ENCODE peak calls at places on chromosomes 4 and X, in five cellular contexts. E is GM23248, A is sigmoid colon, I is psoas muscle, F is right atrium auricular region. P is an unnamed sample. For H3K4me1 and H3K36me3, the result is how much of the 10 kb centered on the place peaks cover.

GRCh38 chrX:134990475-134991473 is at the start of gene SMIM10:
- DNase-seq in F (peak), I (peak), E (peak), A (peak), P (no peak)

GRCh38 chr4:158578476-158578875 is 56.8 kb downstream of the RXFP1 start:
- DNase-seq in F (no peak), E (peak), I (no peak), A (no peak), P (no peak)

GRCh38 chrX:65581661-65582339 is 47.2 kb upstream of the LAS1L start:
- DNase-seq in F (peak), I (no peak), A (peak), E (peak), P (no peak)

GRCh38 chrX:21747523-21747922 is 10.4 kb downstream of the SMPX start:
- DNase-seq in I (no peak), F (no peak), E (peak), A (no peak), P (no peak)

GRCh38 chr4:177367336-177367735 is 57.7 kb downstream of the NEIL3 start:
- DNase-seq in E (peak), A (no peak), I (no peak), F (no peak), P (no peak)

GRCh38 chr4:118743867-118744266 is 58.7 kb downstream of the METTL14 start:
- DNase-seq in A (no peak), F (no peak), E (peak), I (no peak), P (no peak)

GRCh38 chrX:104618106-104618895 is 52.3 kb downstream of the IL1RAPL2 start:
- DNase-seq in I (no peak), A (peak), F (no peak), E (no peak), P (peak)

GRCh38 chr4:17552427-17552826 is 24.6 kb upstream of the LAP3 start:
- DNase-seq in F (no peak), I (no peak), E (no peak), A (no peak), P (no peak)

GRCh38 chr4:155694100-155694785 is 27.6 kb downstream of the GUCY1A1 start:
- DNase-seq in E (no peak), I (no peak), F (no peak), A (no peak), P (no peak)

DNA sequence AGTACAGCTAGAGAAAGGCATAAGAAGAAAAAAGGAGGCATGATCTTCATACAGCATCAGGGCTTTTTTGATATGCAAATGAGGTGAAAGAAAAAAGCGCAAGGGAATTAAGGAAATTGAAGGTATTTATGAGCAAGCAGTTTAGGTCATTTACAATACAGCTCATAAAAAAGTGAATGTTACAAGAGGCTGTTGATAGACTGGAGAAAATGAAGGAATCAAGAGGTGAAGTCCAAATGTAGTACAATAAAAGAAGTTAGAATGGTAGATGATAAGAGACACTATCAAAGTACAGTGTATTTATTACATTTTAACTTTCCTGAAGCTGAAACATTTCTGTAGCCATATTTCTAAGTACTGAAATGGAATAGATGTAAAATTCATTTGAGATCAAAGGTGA is 1349.5 kb downstream of the ADGRL3 start:
- DNase-seq in F (no peak), A (no peak), E (no peak), I (no peak), P (no peak)
- H3K4me1 ChIP-seq in F (under half), A (under half), E (under half), I (under half), P (under half)

GRCh38 chrX:68720851-68721250 is 73.4 kb downstream of the STARD8 start:
- DNase-seq in F (no peak), E (no peak), A (peak), I (no peak), P (no peak)
- H3K36me3 ChIP-seq in F (under half), E (under half), A (under half), I (half or more), P (under half)

DNA sequence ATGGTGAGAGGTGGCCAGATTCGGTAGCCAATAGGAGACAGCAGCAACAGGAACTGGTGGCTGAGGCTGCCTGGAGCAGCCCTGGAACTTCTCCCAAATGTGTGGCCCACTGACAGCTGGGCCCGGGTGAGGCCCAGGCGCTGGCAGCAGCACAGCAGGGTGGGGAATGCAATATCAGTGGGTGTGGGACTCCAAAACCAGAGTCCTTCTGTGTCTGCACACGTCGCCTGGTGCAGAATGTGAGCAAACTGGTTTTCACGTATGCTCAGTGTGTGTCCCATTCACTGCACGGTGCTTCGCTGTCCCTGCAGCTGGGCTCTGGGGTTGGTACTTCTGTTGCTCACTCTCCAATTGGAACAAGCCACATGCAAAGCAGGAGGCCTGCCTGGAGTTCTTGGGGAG is 14.4 kb upstream of the CENPU start:
- DNase-seq in I (no peak), E (no peak), A (no peak), F (no peak), P (no peak)
- H3K27ac ChIP-seq in I (peak), E (no peak), A (no peak), F (peak), P (no peak)

GRCh38 chr4:78660559-78660958 is 109.0 kb downstream of the ANXA3 start:
- DNase-seq in F (no peak), E (peak), A (no peak), I (no peak), P (no peak)

GRCh38 chr4:78659264-78659663 is 107.7 kb downstream of the ANXA3 start:
- DNase-seq in E (no peak), F (no peak), I (no peak), A (no peak), P (no peak)

GRCh38 chr4:78661086-78661690 is 109.6 kb downstream of the ANXA3 start:
- DNase-seq in F (no peak), E (no peak), I (no peak), A (no peak), P (no peak)

GRCh38 chr4:78661923-78662521 is 110.5 kb downstream of the ANXA3 start:
- DNase-seq in A (no peak), F (no peak), E (peak), I (no peak), P (no peak)

DNA sequence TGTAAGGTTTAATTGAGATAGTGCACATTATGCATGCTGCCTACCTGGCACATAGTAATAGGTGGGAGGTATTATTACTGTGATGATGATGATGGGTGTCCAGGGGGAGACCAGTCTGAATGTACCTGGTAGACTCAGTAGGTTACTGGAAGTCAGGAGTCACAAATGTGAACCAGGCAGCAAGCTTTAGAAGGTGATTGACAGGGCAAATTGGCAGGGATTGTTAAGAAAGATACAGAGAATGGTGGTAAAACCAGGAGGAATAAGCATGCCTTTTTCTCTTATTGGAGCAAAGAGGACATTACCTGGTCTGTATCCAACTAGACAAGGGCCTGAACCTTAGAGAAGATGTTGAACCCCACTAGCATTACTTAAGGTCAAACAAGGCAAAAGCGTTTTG is 108.1 kb downstream of the ANXA3 start:
- DNase-seq in F (no peak), E (no peak), I (no peak), A (no peak), P (no peak)
- H3K4me1 ChIP-seq in F (under half), E (half or more), I (under half), A (under half), P (under half)

GRCh38 chr4:145161549-145161948 is 18.8 kb downstream of the OTUD4 start:
- DNase-seq in I (no peak), F (no peak), A (no peak), E (no peak), P (no peak)
- H3K36me3 ChIP-seq in I (half or more), F (under half), A (under half), E (under half), P (half or more)

GRCh38 chrX:7093305-7093704 is 54.2 kb upstream of the STS start:
- DNase-seq in I (no peak), A (no peak), E (no peak), F (no peak), P (no peak)
- H3K27ac ChIP-seq in I (no peak), A (no peak), E (no peak), F (no peak), P (no peak)

DNA sequence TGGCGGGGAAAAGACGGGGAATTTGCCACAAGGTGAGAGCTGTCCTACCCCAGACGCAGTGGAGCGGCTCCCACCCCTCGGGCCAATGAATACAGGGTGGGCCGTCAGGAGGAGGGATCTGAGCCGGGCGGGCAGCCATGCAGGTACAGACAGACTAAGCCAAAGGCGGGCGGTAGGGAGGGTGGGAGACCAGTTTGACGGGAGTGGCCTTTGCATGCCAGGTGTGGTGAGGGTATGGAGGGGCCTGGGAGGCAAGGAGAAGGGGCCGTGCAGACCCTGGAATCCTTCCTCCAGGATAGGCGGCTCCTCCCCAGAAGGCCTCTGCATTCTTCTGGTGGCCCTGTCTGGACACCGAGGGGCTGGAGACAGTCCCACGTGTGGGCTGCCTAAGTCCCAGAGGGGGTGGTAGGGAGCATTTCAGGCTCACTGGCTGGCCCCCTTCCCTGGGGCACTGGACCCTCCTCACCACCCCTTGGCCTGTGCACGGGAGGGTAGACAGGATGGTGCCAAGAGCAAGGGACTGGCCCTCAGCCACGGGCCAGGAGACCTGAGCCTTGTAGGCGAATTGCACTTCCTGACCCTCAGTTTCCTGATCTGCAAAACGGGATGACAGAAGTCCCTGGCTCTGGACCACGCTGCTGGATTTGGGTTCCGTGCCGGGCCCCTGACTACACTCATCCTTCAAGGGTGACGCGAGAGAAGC is 2.8 kb downstream of the SH3BP2 start:
- DNase-seq in E (no peak), I (peak), A (peak), F (no peak), P (peak)
- H3K4me1 ChIP-seq in E (under half), I (under half), A (half or more), F (under half), P (half or more)

DNA sequence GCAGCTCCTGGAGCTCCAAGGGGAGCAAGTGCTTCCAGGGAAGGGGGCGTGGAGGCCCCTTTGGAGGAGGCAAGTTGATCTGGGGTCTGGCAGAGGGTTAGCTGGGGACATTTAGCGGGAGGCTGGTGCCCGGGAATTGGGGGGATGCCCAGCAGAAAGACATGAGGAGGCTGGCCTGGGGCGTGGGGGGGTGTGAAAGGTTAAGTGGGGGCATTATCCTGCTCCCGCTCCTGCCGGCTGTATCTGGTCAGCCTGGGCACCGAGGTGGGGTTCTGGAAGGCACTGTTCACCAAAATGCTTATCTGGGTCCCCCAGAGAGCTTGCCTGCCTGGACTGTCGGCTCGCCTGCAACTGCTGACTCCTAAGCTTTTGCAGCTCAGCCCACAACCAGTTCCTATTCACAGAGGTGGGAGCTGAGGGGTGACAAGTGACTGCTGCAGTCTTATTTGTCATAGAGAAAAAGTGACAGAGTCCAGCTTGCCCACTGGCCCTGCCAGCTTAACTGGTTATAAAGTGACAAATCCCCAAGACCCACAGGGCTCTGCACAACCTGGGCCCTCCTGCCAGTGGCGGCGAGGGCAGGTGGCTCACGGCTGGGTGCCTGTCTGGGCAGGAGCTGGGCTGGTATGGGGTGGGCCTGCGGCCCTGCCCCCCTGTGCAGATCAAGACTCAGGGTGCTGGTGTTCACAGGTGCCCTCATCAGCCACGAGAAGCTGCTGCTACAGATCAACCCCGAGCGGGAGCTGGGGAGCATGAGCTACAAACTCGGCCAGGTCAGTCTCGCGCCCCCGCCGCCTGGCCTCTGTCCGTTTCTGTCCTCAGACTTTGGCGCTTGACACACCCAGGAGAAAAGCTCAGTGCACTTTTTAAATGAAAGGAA is 23.7 kb upstream of the MSANTD1 start:
- DNase-seq in I (peak), A (peak), E (no peak), F (no peak), P (peak)
- H3K36me3 ChIP-seq in I (half or more), A (half or more), E (under half), F (half or more), P (under half)

GRCh38 chrX:18886005-18886343 is 97.9 kb downstream of the PHKA2 start:
- DNase-seq in F (no peak), A (no peak), E (no peak), I (no peak), P (no peak)

GRCh38 chrX:18886344-18887161 is 97.4 kb downstream of the PHKA2 start:
- DNase-seq in F (peak), I (peak), E (peak), A (peak), P (no peak)

GRCh38 chrX:18888281-18888680 is 95.6 kb downstream of the PHKA2 start:
- DNase-seq in E (no peak), I (no peak), A (peak), F (no peak), P (no peak)

GRCh38 chrX:18887821-18888205 is 96.1 kb downstream of the PHKA2 start:
- DNase-seq in A (no peak), F (no peak), I (no peak), E (no peak), P (no peak)

GRCh38 chrX:18887177-18887820 is 96.6 kb downstream of the PHKA2 start:
- DNase-seq in A (peak), E (peak), I (peak), F (peak), P (no peak)
- H3K27ac ChIP-seq in A (peak), E (no peak), I (peak), F (peak), P (peak)

GRCh38 chr4:124594945-124595344 is 117.6 kb downstream of the ANKRD50 start:
- DNase-seq in E (no peak), I (no peak), A (no peak), F (no peak), P (no peak)
- H3K4me1 ChIP-seq in E (under half), I (under half), A (under half), F (under half), P (under half)